ENCODE peak calls at places on chromosomes 11 and 22, in eight cellular contexts. G is heart right ventricle; D is activated CD4-positive, alpha-beta T cell treated with anti-CD3 and anti-CD28 coated beads for 24 hours; Y is central memory CD4-positive, alpha-beta T cell; H is renal cortical epithelial cell; F is AG04449; O is cardiac fibroblast; J is fibroblast of mammary gland. N is an unnamed sample.

GRCh38 chr11:1295591-1295990 is 13.8 kb downstream of the TOLLIP start:
- DNase-seq in J (no peak), F (no peak), H (no peak), D (no peak), Y (no peak), G (no peak), O (no peak), N (no peak)

GRCh38 chr11:64885367-64886286 is 7.2 kb upstream of the EHD1 start:
- DNase-seq in H (peak; percentile 51), D (no peak), G (no peak), F (peak; percentile 59), O (peak; percentile 91), J (peak; percentile 90), Y (peak; percentile 53), N (no peak)

GRCh38 chr11:128437137-128437536 is 150.2 kb downstream of the ETS1 start:
- DNase-seq in H (peak; percentile 97), J (peak; percentile 53), D (no peak), G (no peak), O (peak; percentile 79), Y (no peak), F (peak; percentile 63), N (no peak)

GRCh38 chr11:78201096-78201495 is 12.4 kb downstream of the USP35 start:
- DNase-seq in F (no peak), D (no peak), J (no peak), H (no peak), G (no peak), O (no peak), Y (no peak), N (no peak)

GRCh38 chr22:29528144-29528543 is 25.4 kb downstream of the THOC5 start:
- DNase-seq in D (no peak), O (no peak), Y (no peak), G (no peak), J (no peak), F (no peak), H (no peak), N (no peak)

GRCh38 chr22:47846206-47846605 is 1083.8 kb downstream of the TBC1D22A start:
- DNase-seq in Y (no peak), G (no peak), J (no peak), F (no peak), H (no peak), D (no peak), O (no peak), N (no peak)

GRCh38 chr22:28246392-28246791 is 327.3 kb upstream of the PITPNB start:
- DNase-seq in G (no peak), Y (no peak), O (peak; percentile 49), H (peak; percentile 58), J (peak; percentile 70), D (no peak), F (peak; percentile 84), N (no peak)

GRCh38 chr11:127471662-127472061 is 471.1 kb upstream of the KIRREL3 start:
- DNase-seq in O (no peak), J (no peak), Y (no peak), H (no peak), G (no peak), D (no peak), F (no peak), N (no peak)

GRCh38 chr11:63667993-63668392 is 3.2 kb downstream of the ATL3 start:
- DNase-seq in F (peak; percentile 85), D (no peak), J (peak; percentile 94), H (peak; percentile 89), G (no peak), O (peak; percentile 87), Y (no peak), N (no peak)

N was measured in upper lobe of left lung.